ENCODE peak calls at places on chromosomes 1 and 21, in nine cellular contexts. One of them, this sample, is unnamed.

GRCh38 chr1:109877320-109877771 is 33.3 kb upstream of the CSF1 start:
- DNase-seq in brain pericyte: peak
- DNase-seq in HFFc6: peak
- DNase-seq in HTR-8/SVneo: peak
- DNase-seq in NCI-H2081: no peak
- DNase-seq in fibroblast of villous mesenchyme: peak
- DNase-seq in activated T-helper 9 cell treated with anti-CD3 and anti-CD28 coated beads, Interleukin-2, amount 50 U/mL, for 16 hours: no peak
- DNase-seq in HFF-Myc: peak
- DNase-seq in cardiac fibroblast: peak
- DNase-seq in this sample: no peak

GRCh38 chr1:61201035-61201434 is 118.7 kb downstream of the NFIA start:
- DNase-seq in brain pericyte: no peak
- DNase-seq in HFFc6: no peak
- DNase-seq in HTR-8/SVneo: no peak
- DNase-seq in NCI-H2081: no peak
- DNase-seq in fibroblast of villous mesenchyme: no peak
- DNase-seq in activated T-helper 9 cell treated with anti-CD3 and anti-CD28 coated beads, Interleukin-2, amount 50 U/mL, for 16 hours: no peak
- DNase-seq in HFF-Myc: no peak
- DNase-seq in cardiac fibroblast: no peak
- DNase-seq in this sample: no peak

GRCh38 chr1:174818951-174819350 is 180.8 kb upstream of the CACYBP start:
- DNase-seq in brain pericyte: no peak
- DNase-seq in HFFc6: peak
- DNase-seq in HTR-8/SVneo: no peak
- DNase-seq in NCI-H2081: no peak
- DNase-seq in fibroblast of villous mesenchyme: no peak
- DNase-seq in activated T-helper 9 cell treated with anti-CD3 and anti-CD28 coated beads, Interleukin-2, amount 50 U/mL, for 16 hours: no peak
- DNase-seq in HFF-Myc: no peak
- DNase-seq in cardiac fibroblast: no peak
- DNase-seq in this sample: no peak

GRCh38 chr1:108747898-108748297 is 1.4 kb downstream of the STXBP3 start:
- DNase-seq in brain pericyte: no peak
- DNase-seq in HFFc6: no peak
- DNase-seq in HTR-8/SVneo: no peak
- DNase-seq in NCI-H2081: no peak
- DNase-seq in fibroblast of villous mesenchyme: no peak
- DNase-seq in activated T-helper 9 cell treated with anti-CD3 and anti-CD28 coated beads, Interleukin-2, amount 50 U/mL, for 16 hours: no peak
- DNase-seq in HFF-Myc: no peak
- DNase-seq in cardiac fibroblast: no peak
- DNase-seq in this sample: no peak

GRCh38 chr1:198155253-198155652 is 1.5 kb upstream of the NEK7 start:
- DNase-seq in brain pericyte: no peak
- DNase-seq in HFFc6: peak
- DNase-seq in HTR-8/SVneo: peak
- DNase-seq in NCI-H2081: no peak
- DNase-seq in fibroblast of villous mesenchyme: peak
- DNase-seq in activated T-helper 9 cell treated with anti-CD3 and anti-CD28 coated beads, Interleukin-2, amount 50 U/mL, for 16 hours: no peak
- DNase-seq in HFF-Myc: no peak
- DNase-seq in cardiac fibroblast: peak
- DNase-seq in this sample: no peak

GRCh38 chr21:34728479-34728878 is 59.7 kb downstream of the CLIC6 start:
- DNase-seq in brain pericyte: no peak
- DNase-seq in HFFc6: no peak
- DNase-seq in HTR-8/SVneo: no peak
- DNase-seq in NCI-H2081: peak
- DNase-seq in fibroblast of villous mesenchyme: no peak
- DNase-seq in activated T-helper 9 cell treated with anti-CD3 and anti-CD28 coated beads, Interleukin-2, amount 50 U/mL, for 16 hours: no peak
- DNase-seq in HFF-Myc: no peak
- DNase-seq in cardiac fibroblast: no peak
- DNase-seq in this sample: no peak

GRCh38 chr1:2799811-2800663 is 1.5 kb downstream of the TTC34 start:
- DNase-seq in brain pericyte: no peak
- DNase-seq in HFFc6: no peak
- DNase-seq in HTR-8/SVneo: no peak
- DNase-seq in NCI-H2081: no peak
- DNase-seq in fibroblast of villous mesenchyme: no peak
- DNase-seq in activated T-helper 9 cell treated with anti-CD3 and anti-CD28 coated beads, Interleukin-2, amount 50 U/mL, for 16 hours: no peak
- DNase-seq in HFF-Myc: no peak
- DNase-seq in cardiac fibroblast: no peak
- DNase-seq in this sample: no peak

GRCh38 chr1:245480393-245481120 is 325.8 kb downstream of the KIF26B start:
- DNase-seq in brain pericyte: no peak
- DNase-seq in HFFc6: no peak
- DNase-seq in HTR-8/SVneo: no peak
- DNase-seq in NCI-H2081: no peak
- DNase-seq in fibroblast of villous mesenchyme: no peak
- DNase-seq in activated T-helper 9 cell treated with anti-CD3 and anti-CD28 coated beads, Interleukin-2, amount 50 U/mL, for 16 hours: no peak
- DNase-seq in HFF-Myc: no peak
- DNase-seq in cardiac fibroblast: no peak
- DNase-seq in this sample: no peak

GRCh38 chr1:47709302-47710074 is 271.6 kb downstream of the FOXD2 start:
- DNase-seq in brain pericyte: no peak
- DNase-seq in HFFc6: no peak
- DNase-seq in HTR-8/SVneo: no peak
- DNase-seq in NCI-H2081: peak
- DNase-seq in fibroblast of villous mesenchyme: no peak
- DNase-seq in activated T-helper 9 cell treated with anti-CD3 and anti-CD28 coated beads, Interleukin-2, amount 50 U/mL, for 16 hours: no peak
- DNase-seq in HFF-Myc: no peak
- DNase-seq in cardiac fibroblast: peak
- DNase-seq in this sample: peak

GRCh38 chr1:171221665-171222591 is 26.4 kb upstream of the FMO1 start:
- DNase-seq in brain pericyte: no peak
- DNase-seq in HFFc6: no peak
- DNase-seq in HTR-8/SVneo: no peak
- DNase-seq in NCI-H2081: no peak
- DNase-seq in fibroblast of villous mesenchyme: peak
- DNase-seq in activated T-helper 9 cell treated with anti-CD3 and anti-CD28 coated beads, Interleukin-2, amount 50 U/mL, for 16 hours: no peak
- DNase-seq in HFF-Myc: no peak
- DNase-seq in cardiac fibroblast: peak
- DNase-seq in this sample: no peak

GRCh38 chr1:92960395-92961130 is 699 bp downstream of the DIPK1A start:
- DNase-seq in brain pericyte: peak
- DNase-seq in HFFc6: peak
- DNase-seq in HTR-8/SVneo: peak
- DNase-seq in NCI-H2081: peak
- DNase-seq in fibroblast of villous mesenchyme: peak
- DNase-seq in activated T-helper 9 cell treated with anti-CD3 and anti-CD28 coated beads, Interleukin-2, amount 50 U/mL, for 16 hours: peak
- DNase-seq in HFF-Myc: peak
- DNase-seq in cardiac fibroblast: peak
- DNase-seq in this sample: peak

GRCh38 chr1:215992620-215993019 is 425.5 kb downstream of the KCTD3 start:
- DNase-seq in brain pericyte: no peak
- DNase-seq in HFFc6: peak
- DNase-seq in HTR-8/SVneo: peak
- DNase-seq in NCI-H2081: peak
- DNase-seq in fibroblast of villous mesenchyme: peak
- DNase-seq in activated T-helper 9 cell treated with anti-CD3 and anti-CD28 coated beads, Interleukin-2, amount 50 U/mL, for 16 hours: no peak
- DNase-seq in HFF-Myc: peak
- DNase-seq in cardiac fibroblast: peak
- DNase-seq in this sample: no peak

GRCh38 chr1:179303173-179303572 is 9.6 kb downstream of the SOAT1 start:
- DNase-seq in brain pericyte: no peak
- DNase-seq in HFFc6: no peak
- DNase-seq in HTR-8/SVneo: no peak
- DNase-seq in NCI-H2081: no peak
- DNase-seq in fibroblast of villous mesenchyme: peak
- DNase-seq in activated T-helper 9 cell treated with anti-CD3 and anti-CD28 coated beads, Interleukin-2, amount 50 U/mL, for 16 hours: no peak
- DNase-seq in HFF-Myc: no peak
- DNase-seq in cardiac fibroblast: no peak
- DNase-seq in this sample: peak

GRCh38 chr1:32400876-32401631 is 6.8 kb upstream of the BSDC1 start:
- DNase-seq in brain pericyte: no peak
- DNase-seq in HFFc6: peak
- DNase-seq in HTR-8/SVneo: peak
- DNase-seq in NCI-H2081: peak
- DNase-seq in fibroblast of villous mesenchyme: peak
- DNase-seq in activated T-helper 9 cell treated with anti-CD3 and anti-CD28 coated beads, Interleukin-2, amount 50 U/mL, for 16 hours: peak
- DNase-seq in HFF-Myc: peak
- DNase-seq in cardiac fibroblast: peak
- DNase-seq in this sample: peak

GRCh38 chr1:185559684-185560310 is 174.4 kb upstream of the HMCN1 start:
- DNase-seq in brain pericyte: no peak
- DNase-seq in HFFc6: peak
- DNase-seq in HTR-8/SVneo: peak
- DNase-seq in NCI-H2081: no peak
- DNase-seq in fibroblast of villous mesenchyme: peak
- DNase-seq in activated T-helper 9 cell treated with anti-CD3 and anti-CD28 coated beads, Interleukin-2, amount 50 U/mL, for 16 hours: no peak
- DNase-seq in HFF-Myc: no peak
- DNase-seq in cardiac fibroblast: peak
- DNase-seq in this sample: no peak

GRCh38 chr1:117436528-117436927 is 69.3 kb downstream of the MAN1A2 start:
- DNase-seq in brain pericyte: no peak
- DNase-seq in HFFc6: no peak
- DNase-seq in HTR-8/SVneo: no peak
- DNase-seq in NCI-H2081: no peak
- DNase-seq in fibroblast of villous mesenchyme: peak
- DNase-seq in activated T-helper 9 cell treated with anti-CD3 and anti-CD28 coated beads, Interleukin-2, amount 50 U/mL, for 16 hours: no peak
- DNase-seq in HFF-Myc: no peak
- DNase-seq in cardiac fibroblast: no peak
- DNase-seq in this sample: no peak

This sample was measured in NCI-H1417 treated with DMSO at 0.1 percent for 48 hours.